ENCODE peak calls at places on chromosomes 5 and 9, in six cellular contexts. U, E, J, F, Y and G are unnamed samples.

GRCh38 chr5:120436996-120437395 is 27.1 kb upstream of the PRR16 start:
- DNase-seq in U (no peak), E (no peak), J (no peak), F (no peak), Y (no peak), G (no peak)

GRCh38 chr5:67659288-67659687 is 462.7 kb upstream of the CD180 start:
- DNase-seq in U (no peak), E (no peak), J (no peak), F (no peak), Y (peak; percentile 35), G (no peak)

GRCh38 chr9:125764198-125764597 is 17.0 kb downstream of the PBX3 start:
- DNase-seq in U (no peak), E (no peak), J (no peak), F (no peak), Y (no peak), G (no peak)

GRCh38 chr9:75996726-75997125 is 106.3 kb downstream of the PCSK5 start:
- DNase-seq in U (no peak), E (no peak), J (no peak), F (no peak), Y (no peak), G (no peak)

GRCh38 chr5:111517853-111518501 is 5.6 kb upstream of the STARD4 start:
- DNase-seq in U (no peak), E (no peak), J (no peak), F (no peak), Y (no peak), G (no peak)

GRCh38 chr9:1604942-1605560 is 410.1 kb upstream of the SMARCA2 start:
- DNase-seq in U (peak; percentile 22), E (no peak), J (no peak), F (no peak), Y (peak; percentile 62), G (no peak)

GRCh38 chr5:72723584-72723983 is 92.9 kb upstream of the TNPO1 start:
- DNase-seq in U (no peak), E (no peak), J (no peak), F (no peak), Y (no peak), G (no peak)

GRCh38 chr5:65811004-65811403 is 89.0 kb downstream of the NLN start:
- DNase-seq in U (no peak), E (no peak), J (no peak), F (no peak), Y (peak; percentile 67), G (no peak)

GRCh38 chr9:126857261-126857960 is 3.0 kb upstream of the ZBTB34 start:
- DNase-seq in U (no peak), E (no peak), J (no peak), F (peak; percentile 78), Y (peak; percentile 22), G (no peak)

GRCh38 chr5:31442253-31442820 is 89.6 kb downstream of the DROSHA start:
- DNase-seq in U (no peak), E (no peak), J (no peak), F (no peak), Y (no peak), G (no peak)

GRCh38 chr9:130698514-130698913 is 4.9 kb downstream of the EXOSC2 start:
- DNase-seq in U (no peak), E (no peak), J (no peak), F (no peak), Y (peak; percentile 47), G (no peak)

GRCh38 chr5:34598177-34598794 is 57.8 kb upstream of the RAI14 start:
- DNase-seq in U (peak; percentile 22), E (no peak), J (no peak), F (no peak), Y (peak; percentile 90), G (no peak)

GRCh38 chr5:146001544-146002185 is 65.3 kb downstream of the SH3RF2 start:
- DNase-seq in U (no peak), E (no peak), J (no peak), F (no peak), Y (no peak), G (no peak)

GRCh38 chr5:149154629-149155028 is 13.3 kb downstream of the ABLIM3 start:
- DNase-seq in U (no peak), E (no peak), J (no peak), F (no peak), Y (no peak), G (no peak)

GRCh38 chr5:1564824-1565736 is 41.3 kb upstream of the LPCAT1 start:
- DNase-seq in U (no peak), E (no peak), J (no peak), F (peak; percentile 13), Y (no peak), G (no peak)

GRCh38 chr5:1565737-1566734 is 42.3 kb upstream of the LPCAT1 start:
- DNase-seq in U (no peak), E (no peak), J (no peak), F (no peak), Y (no peak), G (no peak)

GRCh38 chr5:1570975-1571374 is 47.2 kb upstream of the LPCAT1 start:
- DNase-seq in U (no peak), E (no peak), J (peak; percentile 72), F (no peak), Y (no peak), G (no peak)

GRCh38 chr5:1564182-1564748 is 40.5 kb upstream of the LPCAT1 start:
- DNase-seq in U (peak; percentile 19), E (peak; percentile 70), J (no peak), F (peak; percentile 27), Y (peak; percentile 56), G (no peak)

DNA sequence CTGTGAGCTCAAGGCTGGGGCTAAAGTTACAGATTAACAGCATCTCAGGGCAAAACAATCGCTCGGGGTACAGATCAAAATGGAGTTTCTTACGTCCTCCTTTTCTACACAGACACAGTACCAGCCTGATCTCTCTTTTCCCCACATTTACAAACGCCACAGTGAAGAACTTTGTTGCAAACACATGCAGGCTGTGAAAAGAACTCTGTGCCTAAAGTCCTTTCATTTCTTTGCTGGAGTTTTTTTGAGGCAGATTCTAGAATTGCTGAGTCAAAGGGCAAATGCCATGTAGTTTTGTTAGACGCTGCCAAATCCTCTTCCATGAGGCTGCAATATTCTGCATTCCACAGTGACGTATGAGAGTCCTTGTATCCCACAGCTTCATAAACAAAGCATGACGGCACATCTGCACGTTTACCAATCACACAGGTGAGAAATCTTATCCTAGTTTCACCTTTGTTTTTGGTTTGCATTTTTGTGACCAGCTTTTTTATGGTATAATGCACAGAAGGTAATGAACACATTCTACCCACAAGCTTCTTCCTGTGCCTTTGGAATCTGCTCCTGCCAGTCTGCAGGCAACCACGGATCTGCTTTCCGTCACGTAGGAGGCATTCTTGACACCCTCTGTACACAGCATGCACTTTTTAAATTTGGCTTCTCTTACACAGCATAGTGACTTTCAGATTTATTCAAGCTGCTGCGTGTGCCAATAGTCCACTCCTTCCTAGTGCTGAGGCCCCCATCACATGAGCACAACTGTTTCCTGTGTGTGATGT is 44.6 kb upstream of the LPCAT1 start:
- DNase-seq in U (no peak), E (no peak), J (no peak), F (no peak), Y (peak; percentile 95), G (no peak)
- H3K4me1 ChIP-seq in U (no peaks in the 10 kb centered on the region), E (no peaks in the 10 kb centered on the region), J (no peaks in the 10 kb centered on the region), F (peaks cover 29% of the 10 kb centered on the region), Y (no peaks in the 10 kb centered on the region), G (peaks cover 13% of the 10 kb centered on the region)

GRCh38 chr9:122822958-122823357 is 5.4 kb downstream of the PDCL start:
- DNase-seq in U (no peak), E (peak; percentile 30), J (no peak), F (no peak), Y (no peak), G (no peak)

GRCh38 chr9:122822056-122822455 is 6.3 kb downstream of the PDCL start:
- DNase-seq in U (no peak), E (peak; percentile 26), J (no peak), F (no peak), Y (no peak), G (no peak)

GRCh38 chr9:122832194-122832593 is 3.8 kb upstream of the PDCL start:
- DNase-seq in U (no peak), E (no peak), J (no peak), F (no peak), Y (no peak), G (no peak)

DNA sequence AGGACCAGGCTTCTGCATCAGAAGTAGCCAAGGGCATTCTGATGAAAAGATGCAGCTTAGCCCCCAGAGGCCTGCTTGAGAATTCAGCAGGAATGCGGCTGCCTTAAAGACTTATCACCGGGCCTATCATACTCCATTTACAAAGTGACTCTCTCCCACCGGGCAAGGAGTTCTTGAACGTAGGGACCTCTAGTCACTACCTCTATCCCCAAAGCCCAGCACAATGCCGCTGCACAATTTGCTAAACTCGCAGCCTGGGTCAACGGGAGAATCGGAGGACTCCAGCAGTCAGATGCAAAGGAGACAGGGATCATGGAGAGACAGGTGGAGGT is 663 bp downstream of the PDCL start:
- DNase-seq in U (no peak), E (no peak), J (peak; percentile 50), F (no peak), Y (peak; percentile 45), G (no peak)
- TF ChIP-seq CTCF in U (no peak), E (no peak), J (no peak), F (no peak), Y (no peak), G (no peak)

DNA sequence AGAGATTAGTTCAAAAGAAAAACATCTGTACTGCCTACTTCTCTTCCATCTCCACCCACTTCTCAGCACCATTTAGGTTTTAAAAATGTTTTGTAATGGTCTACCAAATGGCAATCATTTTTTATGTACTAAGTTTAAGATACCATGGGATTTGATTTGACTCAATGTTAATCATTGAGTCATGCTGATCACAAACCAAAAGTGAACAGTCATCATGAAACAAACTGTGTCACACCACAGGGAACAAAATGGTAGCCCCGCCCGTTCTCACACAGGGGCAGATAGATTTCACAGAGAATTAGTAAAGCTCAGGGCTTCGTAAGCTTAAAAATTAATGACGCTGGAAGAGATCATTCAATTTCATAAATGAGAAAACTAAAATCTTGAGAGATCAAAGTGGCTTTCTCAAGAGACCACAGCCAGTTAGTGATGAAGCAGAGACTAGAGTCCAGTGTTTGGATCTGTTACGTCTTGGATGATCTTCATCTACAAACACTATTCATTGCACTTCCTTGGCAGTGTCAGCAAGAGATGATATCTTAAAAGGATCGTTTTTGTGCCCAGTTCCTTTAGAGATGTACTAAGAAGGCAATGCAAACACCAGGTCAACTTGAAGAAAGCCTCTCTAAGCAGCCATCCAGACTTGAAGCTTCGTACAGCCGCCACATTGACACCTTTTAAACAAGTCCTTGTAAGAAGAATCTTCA is 33.9 kb upstream of the TRIO start:
- DNase-seq in U (no peak), E (no peak), J (no peak), F (peak; percentile 33), Y (no peak), G (no peak)
- H3K4me3 ChIP-seq in U (no peak overlapping the region), E (no peak overlapping the region), J (no peak overlapping the region), F (no peak overlapping the region), Y (no peak overlapping the region), G (no peak overlapping the region)

DNA sequence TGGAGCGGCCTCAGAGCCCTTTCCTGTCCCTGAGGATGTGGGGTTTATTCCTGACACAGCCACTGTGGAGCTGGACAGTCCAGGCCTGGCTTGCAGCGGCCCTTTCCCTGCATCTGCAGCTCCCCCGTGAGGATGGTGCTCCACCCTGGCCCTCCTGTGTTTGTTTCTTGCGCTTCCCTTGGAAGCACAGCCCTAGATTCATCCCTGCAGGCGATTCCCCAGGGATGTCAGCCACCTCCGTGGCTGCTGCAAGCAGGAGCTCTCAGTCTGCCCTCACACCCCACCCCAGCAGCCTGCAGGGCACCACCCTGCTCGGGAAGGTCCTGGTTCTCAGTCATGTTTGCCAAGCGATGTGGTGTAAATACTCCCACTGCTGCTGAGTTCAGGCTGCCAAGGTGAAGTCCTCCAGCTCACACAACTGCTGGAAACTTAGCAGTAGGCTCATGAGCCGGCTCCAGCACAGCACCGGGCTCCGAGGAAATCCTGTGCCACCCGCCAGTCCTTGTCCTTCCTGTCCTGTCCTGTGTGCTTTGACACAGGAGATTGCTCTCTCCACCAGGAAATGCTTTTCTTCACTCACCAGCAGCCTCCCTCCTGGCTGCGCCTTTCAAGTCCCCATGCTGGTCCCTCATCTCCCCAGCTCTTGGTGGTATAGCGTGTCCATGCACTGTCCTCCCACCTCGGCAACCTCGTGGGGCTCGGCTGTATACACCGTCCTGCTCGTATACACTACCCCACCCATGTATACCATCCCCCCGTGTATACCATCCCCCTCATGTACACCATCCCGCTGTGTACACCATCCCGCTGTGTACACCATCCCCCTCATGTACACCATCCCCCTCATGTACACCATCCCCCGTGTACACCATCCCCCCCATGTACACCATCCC is 16.2 kb downstream of the ROPN1L start:
- DNase-seq in U (no peak), E (no peak), J (no peak), F (peak; percentile 56), Y (peak; percentile 34), G (no peak)
- H3K4me1 ChIP-seq in U (no peaks in the 10 kb centered on the region), E (no peaks in the 10 kb centered on the region), J (no peaks in the 10 kb centered on the region), F (peaks cover 34% of the 10 kb centered on the region), Y (peaks cover 3% of the 10 kb centered on the region), G (peaks cover 35% of the 10 kb centered on the region)